ENCODE peak calls at places on chromosomes 12 and 14, in ten cellular contexts. H is IMR-90, L is astrocyte of the spinal cord, E is AG09309, N is stomach, D is AG04450, C is lower lobe of right lung, W is OCI-LY7, S is MM.1S, Q is cardiac muscle cell. Y is an unnamed sample.

GRCh38 chr14:94751321-94751720 is 18.6 kb downstream of the GSC start:
- DNase-seq in Q (no peak), E (no peak), C (no peak), D (no peak), L (no peak), W (no peak), H (no peak), N (no peak), S (no peak), Y (no peak)

GRCh38 chr14:35688427-35688826 is 120.7 kb downstream of the RALGAPA1 start:
- DNase-seq in S (no peak), L (no peak), W (no peak), D (no peak), Q (no peak), H (no peak), N (no peak), E (no peak), C (no peak), Y (no peak)

GRCh38 chr12:95773320-95773719 is 17.2 kb downstream of the NTN4 start:
- DNase-seq in Q (no peak), H (no peak), D (no peak), N (no peak), W (no peak), C (no peak), E (no peak), S (no peak), L (no peak), Y (no peak)

GRCh38 chr14:59918824-59919581 is 941 bp upstream of the LRRC9 start:
- DNase-seq in C (peak; percentile 49), H (peak; percentile 18), E (no peak), N (no peak), W (peak; percentile 10), L (peak; percentile 55), D (no peak), Q (peak; percentile 51), S (no peak), Y (no peak)

GRCh38 chr12:127381043-127381668 is 885.8 kb upstream of the TMEM132C start:
- DNase-seq in E (no peak), N (peak; percentile 60), H (no peak), W (peak; percentile 24), S (peak; percentile 44), C (no peak), L (peak; percentile 50), D (no peak), Q (peak; percentile 87), Y (no peak)

GRCh38 chr12:55713721-55714120 is 2.1 kb upstream of the BLOC1S1 start:
- DNase-seq in L (peak; percentile 66), S (no peak), N (no peak), W (no peak), H (peak; percentile 89), C (no peak), D (no peak), Q (no peak), E (peak; percentile 71), Y (no peak)

GRCh38 chr14:75513911-75514672 is 8.2 kb upstream of the BATF start:
- DNase-seq in L (no peak), S (no peak), E (no peak), H (no peak), Q (no peak), W (no peak), D (no peak), C (no peak), N (no peak), Y (no peak)

GRCh38 chr14:69298131-69299071 is 38.4 kb downstream of the GALNT16 start:
- DNase-seq in H (no peak), W (no peak), C (no peak), E (no peak), L (no peak), D (no peak), Q (peak; percentile 39), S (no peak), N (no peak), Y (no peak)

GRCh38 chr12:22924391-22924790 is 299.4 kb downstream of the ETNK1 start:
- DNase-seq in Q (no peak), D (no peak), C (no peak), W (no peak), N (no peak), E (no peak), H (no peak), L (no peak), S (no peak), Y (no peak)

GRCh38 chr12:22925593-22925992 is 300.6 kb downstream of the ETNK1 start:
- DNase-seq in L (no peak), E (no peak), S (no peak), N (no peak), D (no peak), C (no peak), H (no peak), Q (no peak), W (no peak), Y (no peak)

GRCh38 chr12:22919883-22920282 is 294.9 kb downstream of the ETNK1 start:
- DNase-seq in H (no peak), W (no peak), S (no peak), C (no peak), Q (no peak), D (no peak), N (no peak), L (no peak), E (no peak), Y (no peak)

DNA sequence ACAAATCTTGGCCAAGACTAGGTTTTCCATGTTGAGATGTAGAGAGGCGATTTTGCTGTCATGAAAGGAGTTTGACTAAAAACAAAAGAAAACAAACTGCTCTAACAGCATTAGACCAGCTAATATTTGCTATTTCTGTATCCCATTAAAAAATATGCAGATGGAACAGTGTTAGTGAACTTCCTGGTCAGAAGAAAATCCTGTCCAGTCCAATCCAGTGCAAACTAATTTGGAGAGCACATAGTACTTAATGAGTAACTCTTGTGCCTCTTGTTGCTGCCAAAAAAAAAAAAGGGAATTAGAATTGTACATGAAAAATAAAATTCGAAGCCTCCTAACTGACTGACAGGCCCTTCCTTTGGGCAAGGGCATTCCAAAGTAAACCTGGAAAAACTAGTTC is 298.8 kb downstream of the ETNK1 start:
- DNase-seq in E (no peak), N (no peak), H (no peak), S (no peak), D (no peak), L (no peak), Q (no peak), C (no peak), W (no peak), Y (no peak)
- H3K4me3 ChIP-seq in E (no peak overlapping the region), N (no peak overlapping the region), H (no peak overlapping the region), S (no peak overlapping the region), D (no peak overlapping the region), L (no peak overlapping the region), Q (no peak overlapping the region), C (no peak overlapping the region), W (no peak overlapping the region), Y (no peak overlapping the region)

DNA sequence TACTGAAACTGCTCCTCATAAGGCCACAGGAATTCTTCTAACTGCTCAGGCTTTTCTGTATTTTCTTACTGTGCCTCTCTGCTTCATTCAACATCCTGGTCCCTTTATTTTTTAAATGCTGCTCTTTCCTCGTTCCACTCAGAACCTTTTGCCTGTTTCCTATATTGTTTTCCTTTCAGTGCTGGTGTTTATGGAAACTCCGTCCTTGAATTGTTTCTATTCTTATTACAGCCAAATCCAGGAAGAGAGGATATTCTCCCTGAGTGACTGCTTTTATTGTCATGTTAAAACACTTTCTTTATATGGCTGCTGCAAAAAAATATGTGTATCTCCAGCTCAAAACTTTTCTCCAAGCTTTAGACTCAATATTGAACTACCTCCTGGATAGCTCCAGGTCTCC is 173.0 kb upstream of the E2F7 start:
- DNase-seq in N (no peak), Q (no peak), L (no peak), H (no peak), E (no peak), D (no peak), W (no peak), C (no peak), S (no peak), Y (no peak)
- TF ChIP-seq CTCF in N (no peak), Q (no peak), L (no peak), H (no peak), E (no peak), D (no peak), W (no peak), C (no peak), S (no peak), Y (no peak)

DNA sequence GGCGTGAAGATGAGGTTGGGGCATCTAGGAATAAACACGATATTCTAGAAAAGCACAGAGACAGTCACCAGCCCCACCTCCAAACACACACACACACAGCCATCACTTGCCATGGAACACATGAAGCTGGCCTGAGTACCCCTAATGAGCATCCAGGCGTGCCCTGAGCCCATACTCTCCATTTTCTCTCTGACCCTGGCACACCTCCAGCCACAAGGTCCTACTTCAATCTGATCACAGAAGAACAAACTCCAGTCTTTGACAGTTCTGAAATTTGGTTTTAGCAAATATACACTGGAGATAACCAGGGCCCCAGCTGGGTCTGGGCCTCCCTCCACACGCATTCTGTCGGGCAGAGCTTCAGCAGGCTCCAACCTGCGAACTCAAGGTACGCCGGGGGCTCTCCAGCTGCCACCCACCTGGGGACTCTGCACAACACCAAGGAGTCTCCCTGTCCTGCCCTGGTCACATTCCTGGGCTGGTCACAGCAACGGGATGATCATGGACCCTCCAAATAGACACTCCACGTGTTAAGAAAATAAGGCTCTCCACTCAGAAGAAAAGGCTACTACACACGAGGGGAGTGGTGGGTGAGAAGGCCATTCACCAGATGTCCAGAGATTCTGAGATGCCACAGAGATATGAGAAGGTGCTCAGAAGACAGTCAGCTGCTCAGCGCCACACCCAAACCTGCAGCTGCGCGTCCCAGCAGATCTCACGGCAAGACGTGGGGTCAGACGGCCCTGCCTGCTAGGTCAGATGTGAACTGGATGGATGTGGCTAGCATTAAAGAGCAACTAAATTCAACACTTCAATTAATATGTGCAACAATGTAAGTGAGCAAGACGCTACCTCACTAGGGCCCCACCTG is 57.0 kb upstream of the PNMA1 start:
- DNase-seq in D (no peak), H (no peak), Q (no peak), C (peak; percentile 32), W (no peak), E (no peak), N (no peak), L (no peak), S (peak; percentile 58), Y (no peak)
- H3K4me3 ChIP-seq in D (no peak overlapping the region), H (no peak overlapping the region), Q (no peak overlapping the region), C (no peak overlapping the region), W (peak overlapping the region; percentile 49), E (no peak overlapping the region), N (no peak overlapping the region), L (no peak overlapping the region), S (peak overlapping the region; percentile 32), Y (no peak overlapping the region)

GRCh38 chr14:23030936-23031335 is 3.8 kb downstream of the PSMB5 start:
- DNase-seq in L (no peak), D (no peak), W (no peak), S (no peak), N (no peak), E (no peak), C (no peak), Q (no peak), H (peak; percentile 40), Y (no peak)

GRCh38 chr14:23034498-23035302 is at the start of gene PSMB5:
- DNase-seq in D (peak; percentile 83), H (peak; percentile 96), E (peak; percentile 85), W (peak; percentile 98), N (peak; percentile 91), C (peak; percentile 92), Q (peak; percentile 95), S (peak; percentile 91), L (peak; percentile 97), Y (peak; percentile 93)

GRCh38 chr14:23028800-23029199 is 5.9 kb downstream of the PSMB5 start:
- DNase-seq in N (no peak), D (no peak), H (peak; percentile 61), E (no peak), S (no peak), Q (no peak), W (no peak), L (no peak), C (no peak), Y (no peak)

GRCh38 chr14:23035303-23036164 is 834 bp upstream of the PSMB5 start:
- DNase-seq in C (no peak), Q (no peak), L (no peak), H (no peak), W (no peak), D (no peak), N (no peak), S (no peak), E (no peak), Y (no peak)

DNA sequence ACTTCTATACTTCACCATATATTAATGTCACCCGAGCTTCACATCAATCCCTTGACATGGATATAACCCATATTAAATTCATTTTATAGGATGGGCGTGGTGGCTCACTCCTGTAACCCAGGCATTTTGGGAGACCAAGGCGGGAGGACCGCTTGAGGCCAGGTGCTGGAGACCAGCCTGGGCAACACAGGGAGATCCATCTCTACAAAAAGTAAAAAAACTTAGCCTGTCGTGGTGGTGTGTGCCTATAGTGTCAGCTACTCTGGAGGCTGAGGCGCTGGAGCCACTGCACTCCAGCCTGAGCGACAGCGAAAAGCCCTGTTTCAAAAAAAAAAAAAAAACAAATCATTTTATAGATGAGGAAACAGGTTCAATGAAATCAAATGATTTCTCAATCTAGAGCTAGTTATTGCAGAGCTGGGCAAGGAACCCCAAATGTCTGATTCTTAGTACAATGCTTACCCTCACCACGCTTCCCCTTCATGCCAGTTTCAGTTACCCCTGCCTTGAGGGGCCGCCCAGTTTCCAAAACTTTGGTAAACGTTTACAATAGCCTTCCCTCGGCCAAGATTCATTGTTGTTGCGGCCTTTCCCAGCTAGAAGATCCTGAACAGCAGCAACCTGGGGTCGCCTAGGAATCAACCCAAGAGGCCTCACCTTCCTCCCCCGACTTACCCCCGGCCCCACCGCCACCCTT is 751 bp downstream of the PSMB5 start:
- DNase-seq in C (no peak), D (no peak), N (no peak), H (no peak), E (no peak), Q (no peak), L (no peak), S (no peak), W (no peak), Y (no peak)
- TF ChIP-seq CTCF in C (no peak), D (no peak), N (no peak), H (no peak), E (no peak), Q (no peak), L (no peak), S (no peak), W (no peak), Y (no peak)

Y was measured in epithelial cell of proximal tubule.